ENCODE peak calls at places on chromosomes 5 and 9, in six cellular contexts. O is GM13976, T is natural killer cell, C is endodermal cell, E is heart left ventricle, I is GM23338. B is an unnamed sample.

GRCh38 chr5:124650960-124651662 is 95.3 kb downstream of the ZNF608 start:
- DNase-seq in O (no peak), T (no peak), C (no peak), E (no peak), I (no peak), B (no peak)

GRCh38 chr5:7902201-7902600 is 33.3 kb downstream of the MTRR start:
- DNase-seq in O (no peak), T (no peak), C (no peak), E (no peak), I (no peak), B (no peak)

GRCh38 chr5:160129841-160130240 is 10.6 kb upstream of the PWWP2A start:
- DNase-seq in O (no peak), T (no peak), C (no peak), E (no peak), I (no peak), B (no peak)

GRCh38 chr5:196350-196749 is 5.1 kb downstream of the LRRC14B start:
- DNase-seq in O (no peak), T (no peak), C (no peak), E (no peak), I (no peak), B (no peak)

GRCh38 chr5:140808889-140809291 is 2.0 kb downstream of the PCDHA4 start:
- DNase-seq in O (no peak), T (no peak), C (peak), E (no peak), I (no peak), B (no peak)

GRCh38 chr5:60223342-60223741 is 329.8 kb upstream of the PDE4D start:
- DNase-seq in O (no peak), T (no peak), C (no peak), E (no peak), I (no peak), B (no peak)

GRCh38 chr5:116442095-116442534 is 132.5 kb downstream of the SEMA6A start:
- DNase-seq in O (no peak), T (no peak), C (peak), E (peak), I (peak), B (no peak)

GRCh38 chr5:100464418-100464817 is 70.8 kb upstream of the FAM174A start:
- DNase-seq in O (no peak), T (no peak), C (no peak), E (no peak), I (no peak), B (no peak)

GRCh38 chr9:89278997-89279739 is 31.8 kb upstream of the CKS2 start:
- DNase-seq in O (peak), T (no peak), C (no peak), E (no peak), I (peak), B (no peak)

GRCh38 chr5:40987349-40987748 is 78.1 kb downstream of the C7 start:
- DNase-seq in O (no peak), T (no peak), C (no peak), E (no peak), I (no peak), B (no peak)

GRCh38 chr9:114121445-114122151 is 22.5 kb upstream of the KIF12 start:
- DNase-seq in O (no peak), T (no peak), C (peak), E (no peak), I (no peak), B (no peak)

GRCh38 chr9:74609671-74610416 is 112.7 kb downstream of the RORB start:
- DNase-seq in O (no peak), T (no peak), C (no peak), E (no peak), I (peak), B (no peak)

GRCh38 chr5:1214163-1214935 is 10.8 kb upstream of the SLC6A18 start:
- DNase-seq in O (no peak), T (no peak), C (no peak), E (no peak), I (no peak), B (peak)

B was measured in WTC11.